ENCODE peak calls at places on chromosomes 1 and 21, in four cellular contexts. D is iris pigment epithelial cell, V is type B pancreatic cell, I is aorta. M is an unnamed sample.

GRCh38 chr1:170285027-170285426 is 139.3 kb downstream of the NTMT2 start:
- DNase-seq in D (no peak), V (no peak), I (no peak), M (no peak)

GRCh38 chr1:192958871-192959270 is 100.3 kb downstream of the UCHL5 start:
- DNase-seq in D (peak), V (no peak), I (no peak), M (no peak)

GRCh38 chr1:187396226-187396625 is 567.5 kb downstream of the PLA2G4A start:
- DNase-seq in D (peak), V (no peak), I (no peak), M (no peak)

GRCh38 chr1:110155878-110156522 is 5.7 kb downstream of the SLC6A17 start:
- DNase-seq in D (peak), V (peak), I (peak), M (peak)

GRCh38 chr1:36912365-36912840 is 121.9 kb downstream of the GRIK3 start:
- DNase-seq in D (no peak), V (peak), I (no peak), M (no peak)

GRCh38 chr1:168958562-168959289 is 147.8 kb upstream of the ATP1B1 start:
- DNase-seq in D (peak), V (no peak), I (no peak), M (no peak)

GRCh38 chr1:29569971-29570634 is 333.8 kb downstream of the PTPRU start:
- DNase-seq in D (peak), V (no peak), I (no peak), M (no peak)

GRCh38 chr21:35635261-35635660 is 425.1 kb downstream of the SETD4 start:
- DNase-seq in D (peak), V (no peak), I (no peak), M (no peak)

GRCh38 chr1:40877681-40878080 is 15.5 kb upstream of the CITED4 start:
- DNase-seq in D (peak), V (no peak), I (peak), M (no peak)

GRCh38 chr1:201551877-201552731 is 13.2 kb downstream of the NAV1 start:
- DNase-seq in D (peak), V (no peak), I (no peak), M (no peak)

GRCh38 chr1:8078176-8078671 is 52.1 kb upstream of the ERRFI1 start:
- DNase-seq in D (peak), V (no peak), I (no peak), M (no peak)

GRCh38 chr1:19648689-19649088 is 4.6 kb downstream of the NBL1 start:
- DNase-seq in D (peak), V (no peak), I (no peak), M (no peak)

GRCh38 chr1:210487021-210487420 is 158.3 kb downstream of the HHAT start:
- DNase-seq in D (no peak), V (no peak), I (no peak), M (no peak)

GRCh38 chr1:217586586-217586985 is 44.3 kb downstream of the GPATCH2 start:
- DNase-seq in D (peak), V (no peak), I (no peak), M (no peak)

GRCh38 chr1:245234217-245235120 is 79.7 kb downstream of the KIF26B start:
- DNase-seq in D (no peak), V (no peak), I (no peak), M (no peak)

GRCh38 chr1:103063911-103064310 is 44.4 kb downstream of the COL11A1 start:
- DNase-seq in D (peak), V (no peak), I (no peak), M (no peak)

GRCh38 chr1:219279017-219279770 is 105.5 kb downstream of the LYPLAL1 start:
- DNase-seq in D (peak), V (no peak), I (no peak), M (no peak)

GRCh38 chr1:108316545-108316944 is 72.7 kb upstream of the NBPF4 start:
- DNase-seq in D (no peak), V (no peak), I (no peak), M (no peak)

GRCh38 chr1:7222616-7223015 is 437.4 kb downstream of the CAMTA1 start:
- DNase-seq in D (no peak), V (no peak), I (no peak), M (no peak)

GRCh38 chr1:237927198-237927597 is 36.5 kb upstream of the ZP4 start:
- DNase-seq in D (no peak), V (no peak), I (no peak), M (no peak)

GRCh38 chr1:167221126-167221803 is 579 bp downstream of the POU2F1 start:
- DNase-seq in D (no peak), V (peak), I (peak), M (peak)

GRCh38 chr1:77473690-77474089 is 191.9 kb downstream of the AK5 start:
- DNase-seq in D (peak), V (no peak), I (no peak), M (no peak)

GRCh38 chr1:94597701-94598100 is 56.1 kb upstream of the F3 start:
- DNase-seq in D (peak), V (no peak), I (no peak), M (no peak)

GRCh38 chr1:50368179-50369007 is 54.9 kb downstream of the DMRTA2 start:
- DNase-seq in D (no peak), V (no peak), I (no peak), M (peak)

GRCh38 chr1:10671551-10672375 is 124.7 kb downstream of the CASZ1 start:
- DNase-seq in D (no peak), V (no peak), I (no peak), M (no peak)

GRCh38 chr1:63813829-63814277 is 40.0 kb downstream of the ROR1 start:
- DNase-seq in D (peak), V (no peak), I (peak), M (no peak)

GRCh38 chr1:209409786-209410185 is 173.7 kb upstream of the CAMK1G start:
- DNase-seq in D (peak), V (no peak), I (no peak), M (no peak)

GRCh38 chr1:179230251-179230650 is 774 bp upstream of the ABL2 start:
- DNase-seq in D (peak), V (no peak), I (no peak), M (no peak)

GRCh38 chr1:7727816-7728477 is 43.1 kb upstream of the VAMP3 start:
- DNase-seq in D (no peak), V (no peak), I (no peak), M (no peak)

GRCh38 chr1:175933801-175934200 is 190.4 kb upstream of the TNR start:
- DNase-seq in D (no peak), V (no peak), I (no peak), M (no peak)

GRCh38 chr1:240501115-240501514 is 110.8 kb downstream of the GREM2 start:
- DNase-seq in D (no peak), V (no peak), I (no peak), M (no peak)

GRCh38 chr1:225152061-225152460 is 222.6 kb downstream of the DNAH14 start:
- DNase-seq in D (no peak), V (no peak), I (no peak), M (no peak)

GRCh38 chr1:227924838-227925574 is 22.7 kb downstream of the WNT9A start:
- DNase-seq in D (no peak), V (no peak), I (peak), M (no peak)

GRCh38 chr1:161743231-161743630 is 6.4 kb upstream of the DUSP12 start:
- DNase-seq in D (peak), V (no peak), I (no peak), M (no peak)

GRCh38 chr1:60055336-60055735 is 18.2 kb downstream of the C1orf87 start:
- DNase-seq in D (peak), V (no peak), I (no peak), M (no peak)